ENCODE peak calls at places on chromosomes 13 and 19, in eight cellular contexts. Q is cardiac muscle cell, I is PC-9, L is GM10248, X is endothelial cell, T is neural crest cell, D is omental fat pad, R is right atrium auricular region. V is an unnamed sample.

GRCh38 chr19:55600336-55601028 is 394 bp downstream of the ZNF524 start:
- DNase-seq in X (peak; percentile 85), Q (no peak), L (peak; percentile 65), D (peak; percentile 29), T (no peak), R (no peak), I (no peak), V (peak; percentile 88)

GRCh38 chr19:55406091-55406868 is 1.3 kb downstream of the UBE2S start:
- DNase-seq in D (no peak), R (no peak), I (no peak), L (no peak), T (no peak), Q (no peak), X (no peak), V (no peak)

GRCh38 chr13:39942901-39943273 is 287.4 kb downstream of the COG6 start:
- DNase-seq in I (peak; percentile 59), R (peak; percentile 76), X (peak; percentile 63), L (peak; percentile 77), T (peak; percentile 57), D (no peak), Q (peak; percentile 95), V (peak; percentile 58)

GRCh38 chr19:18417250-18418033 is 1.8 kb upstream of the SSBP4 start:
- DNase-seq in L (peak; percentile 72), I (peak; percentile 77), R (peak; percentile 85), X (peak; percentile 92), T (peak; percentile 65), Q (peak; percentile 96), D (no peak), V (peak; percentile 88)

GRCh38 chr13:54912367-54912766 is 1883.8 kb downstream of the OLFM4 start:
- DNase-seq in R (no peak), T (no peak), D (no peak), L (no peak), X (no peak), I (no peak), Q (no peak), V (no peak)

GRCh38 chr13:47211106-47211505 is 314.3 kb upstream of the HTR2A start:
- DNase-seq in I (peak; percentile 2), D (no peak), T (no peak), Q (peak; percentile 27), R (no peak), X (no peak), L (no peak), V (no peak)

GRCh38 chr13:51066091-51066831 is 44.8 kb downstream of the C13orf42 start:
- DNase-seq in Q (peak; percentile 26), D (no peak), X (no peak), T (no peak), L (no peak), I (no peak), R (no peak), V (no peak)

GRCh38 chr19:53881482-53882390 is at the start of gene PRKCG:
- DNase-seq in Q (no peak), T (peak; percentile 47), D (no peak), I (peak; percentile 93), L (peak; percentile 54), X (peak; percentile 59), R (no peak), V (peak; percentile 83)

GRCh38 chr19:34428549-34429285 is 536 bp downstream of the UBA2 start:
- DNase-seq in Q (peak; percentile 46), I (peak; percentile 30), T (no peak), X (peak; percentile 8), D (no peak), R (no peak), L (peak; percentile 68), V (peak; percentile 15)

GRCh38 chr13:45718992-45719391 is 16.9 kb downstream of the CBY2 start:
- DNase-seq in D (no peak), R (no peak), Q (peak; percentile 9), X (peak; percentile 15), I (no peak), L (no peak), T (no peak), V (no peak)

GRCh38 chr19:10321417-10321797 is 5.6 kb upstream of the FDX2 start:
- DNase-seq in D (no peak), T (no peak), R (no peak), L (no peak), I (no peak), X (no peak), Q (no peak), V (no peak)

GRCh38 chr13:22915442-22916082 is 265.2 kb upstream of the SGCG start:
- DNase-seq in X (peak; percentile 74), I (no peak), D (no peak), Q (peak; percentile 71), L (peak; percentile 26), T (peak; percentile 58), R (no peak), V (no peak)
- TF ChIP-seq CTCF in X (peak; percentile 38), I (no peak), D (no peak), Q (no peak), L (no peak), T (peak; percentile 50), R (peak; percentile 17), V (no peak)

GRCh38 chr19:843180-843835 is 2.5 kb downstream of the PRTN3 start:
- DNase-seq in T (no peak), X (peak; percentile 37), D (no peak), R (no peak), Q (no peak), L (no peak), I (peak; percentile 41), V (peak; percentile 70)
- TF ChIP-seq CTCF in T (peak; percentile 40), X (no peak), D (no peak), R (no peak), Q (no peak), L (no peak), I (no peak), V (peak; percentile 3)

DNA sequence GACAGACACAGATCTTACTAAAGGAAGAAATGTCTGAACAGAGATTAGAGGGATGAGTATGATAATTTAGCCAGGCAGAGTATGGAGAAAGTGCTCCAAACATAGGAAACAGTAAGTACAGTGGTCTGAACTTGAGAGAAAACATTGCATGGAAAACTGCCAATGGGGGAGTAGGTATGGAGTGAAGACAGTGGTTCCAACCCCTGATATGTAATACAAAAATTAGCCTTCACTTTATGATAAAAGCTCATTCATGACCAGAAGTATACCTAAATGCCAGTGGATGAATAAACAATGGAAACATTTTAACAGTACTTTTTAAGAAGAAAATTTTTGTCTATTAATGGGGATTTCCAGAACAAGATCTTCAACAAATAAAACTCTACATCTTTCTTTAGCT is 334.0 kb downstream of the DIAPH3 start:
- DNase-seq in R (no peak), I (no peak), Q (no peak), X (no peak), L (no peak), T (no peak), D (no peak), V (no peak)
- TF ChIP-seq CTCF in R (no peak), I (no peak), Q (no peak), X (no peak), L (no peak), T (no peak), D (no peak), V (no peak)

DNA sequence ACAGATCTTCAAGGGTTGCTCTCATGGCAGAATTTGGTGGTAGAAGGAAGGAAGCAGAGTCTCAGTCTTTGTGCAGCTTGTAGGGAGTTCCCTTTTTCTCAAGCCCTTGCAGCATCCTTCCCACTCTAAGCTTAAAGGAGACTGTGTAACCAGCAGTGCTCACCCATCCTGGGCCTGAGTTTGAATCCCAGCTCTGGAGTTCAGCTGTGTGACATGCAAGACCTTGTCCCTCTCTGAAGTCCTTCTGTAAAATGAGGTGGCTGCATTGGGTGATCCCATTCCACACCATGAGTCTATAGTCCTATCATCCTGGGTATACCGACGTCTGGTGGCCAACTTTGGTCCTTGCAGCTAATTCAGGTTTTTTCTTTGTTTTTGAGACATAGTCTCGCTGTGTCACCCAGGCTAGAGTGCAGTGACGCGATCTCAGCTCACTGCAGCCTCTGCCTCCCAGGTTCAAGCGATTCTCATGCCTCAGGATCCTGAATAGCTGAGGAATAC is 9.8 kb downstream of the SIGLEC10 start:
- DNase-seq in Q (peak; percentile 44), D (no peak), T (no peak), R (no peak), L (peak; percentile 56), I (no peak), X (no peak), V (peak; percentile 64)
- TF ChIP-seq CTCF in Q (peak; percentile 62), D (no peak), T (peak; percentile 54), R (peak; percentile 42), L (peak; percentile 32), I (peak; percentile 55), X (peak; percentile 26), V (peak; percentile 79)

GRCh38 chr19:29873801-29874575 is 62.2 kb downstream of the CCNE1 start:
- DNase-seq in Q (no peak), I (no peak), D (no peak), T (no peak), X (no peak), L (no peak), R (no peak), V (no peak)
- TF ChIP-seq CTCF in Q (peak; percentile 8), I (peak; percentile 43), D (no peak), T (no peak), X (peak; percentile 43), L (no peak), R (peak; percentile 35), V (no peak)

GRCh38 chr13:110365876-110366275 is 58.8 kb downstream of the COL4A2 start:
- DNase-seq in D (no peak), I (no peak), Q (no peak), R (no peak), L (no peak), X (no peak), T (no peak), V (no peak)

GRCh38 chr13:110364081-110364480 is 57.0 kb downstream of the COL4A2 start:
- DNase-seq in X (no peak), R (no peak), I (no peak), L (no peak), D (no peak), Q (no peak), T (no peak), V (no peak)

GRCh38 chr13:110361365-110361911 is 54.4 kb downstream of the COL4A2 start:
- DNase-seq in R (peak; percentile 97), L (no peak), T (no peak), I (no peak), X (no peak), D (no peak), Q (peak; percentile 97), V (peak; percentile 7)

GRCh38 chr13:110360598-110360997 is 53.5 kb downstream of the COL4A2 start:
- DNase-seq in D (no peak), I (no peak), R (no peak), Q (no peak), X (no peak), T (no peak), L (no peak), V (peak; percentile 90)

GRCh38 chr13:110363009-110363408 is 55.9 kb downstream of the COL4A2 start:
- DNase-seq in Q (no peak), L (no peak), D (no peak), X (peak; percentile 30), T (no peak), R (no peak), I (no peak), V (peak; percentile 24)
- TF ChIP-seq CTCF in Q (peak; percentile 15), L (no peak), D (no peak), X (no peak), T (no peak), R (peak; percentile 33), I (no peak), V (peak; percentile 79)

GRCh38 chr13:113086031-113086750 is 19.4 kb upstream of the F7 start:
- DNase-seq in I (no peak), Q (no peak), L (no peak), X (no peak), R (no peak), T (no peak), D (no peak), V (peak; percentile 54)
- TF ChIP-seq CTCF in I (no peak), Q (peak; percentile 12), L (no peak), X (no peak), R (no peak), T (no peak), D (no peak), V (peak; percentile 75)

GRCh38 chr13:99431927-99432636 is 69.2 kb upstream of the TM9SF2 start:
- DNase-seq in D (no peak), T (no peak), L (peak; percentile 57), X (no peak), R (no peak), Q (no peak), I (no peak), V (peak; percentile 8)
- TF ChIP-seq CTCF in D (no peak), T (no peak), L (no peak), X (no peak), R (no peak), Q (no peak), I (no peak), V (no peak)